ENCODE peak calls at places on chromosomes 2 and 18, in seven cellular contexts. Z is heart right ventricle; W is body of pancreas; L is cardiac muscle cell; J is pancreas; B is CD8-positive, alpha-beta T cell; I is psoas muscle. G is an unnamed sample. For H3K4me1, the result is how much of the 10 kb centered on the place peaks cover.

GRCh38 chr2:226772389-226773179 is 27.0 kb downstream of the IRS1 start:
- DNase-seq in Z (no peak), W (no peak), L (peak), J (no peak), B (no peak), I (no peak), G (no peak)

GRCh38 chr2:144511945-144512344 is 8.0 kb downstream of the ZEB2 start:
- DNase-seq in Z (no peak), W (no peak), L (no peak), J (no peak), B (no peak), I (no peak), G (no peak)

GRCh38 chr2:134399096-134399495 is 145.2 kb downstream of the MGAT5 start:
- DNase-seq in Z (no peak), W (no peak), L (no peak), J (no peak), B (no peak), I (no peak), G (no peak)

GRCh38 chr2:71672011-71672639 is 218.8 kb downstream of the DYSF start:
- DNase-seq in Z (no peak), W (no peak), L (peak), J (no peak), B (no peak), I (no peak), G (peak)

GRCh38 chr2:74544634-74545033 is 9.1 kb downstream of the LOXL3 start:
- DNase-seq in Z (no peak), W (no peak), L (no peak), J (no peak), B (no peak), I (no peak), G (no peak)

GRCh38 chr2:205403244-205403845 is 279.0 kb upstream of the NRP2 start:
- DNase-seq in Z (no peak), W (no peak), L (peak), J (no peak), B (no peak), I (no peak), G (no peak)

GRCh38 chr2:226623587-226624368 is 175.8 kb downstream of the IRS1 start:
- DNase-seq in Z (no peak), W (no peak), L (no peak), J (no peak), B (no peak), I (no peak), G (no peak)

GRCh38 chr2:198287706-198288105 is 483.3 kb downstream of the PLCL1 start:
- DNase-seq in Z (no peak), W (no peak), L (no peak), J (no peak), B (no peak), I (no peak), G (no peak)

GRCh38 chr2:150938586-150938985 is 323.1 kb downstream of the RBM43 start:
- DNase-seq in Z (no peak), W (no peak), L (no peak), J (no peak), B (no peak), I (no peak), G (no peak)

GRCh38 chr2:20626698-20627471 is 24.0 kb downstream of the HS1BP3 start:
- DNase-seq in Z (no peak), W (peak), L (no peak), J (no peak), B (no peak), I (peak), G (no peak)

GRCh38 chr2:216918088-216918680 is 58.3 kb upstream of the TNP1 start:
- DNase-seq in Z (no peak), W (no peak), L (no peak), J (no peak), B (no peak), I (peak), G (no peak)

GRCh38 chr2:128308284-128308731 is 10.4 kb downstream of the HS6ST1 start:
- DNase-seq in Z (peak), W (peak), L (no peak), J (peak), B (no peak), I (peak), G (peak)

GRCh38 chr18:50671376-50671775 is 111.5 kb downstream of the MAPK4 start:
- DNase-seq in Z (no peak), W (no peak), L (no peak), J (no peak), B (no peak), I (no peak), G (no peak)

GRCh38 chr2:174325373-174325772 is 9.4 kb upstream of the SP9 start:
- DNase-seq in Z (no peak), W (no peak), L (no peak), J (no peak), B (no peak), I (no peak), G (no peak)

GRCh38 chr2:146659976-146660375 is 1184.9 kb upstream of the ACVR2A start:
- DNase-seq in Z (no peak), W (no peak), L (no peak), J (no peak), B (no peak), I (no peak), G (no peak)

GRCh38 chr2:146037334-146037870 is 1517.5 kb upstream of the ZEB2 start:
- DNase-seq in Z (no peak), W (no peak), L (no peak), J (no peak), B (no peak), I (no peak), G (no peak)

GRCh38 chr18:54479365-54479764 is 111.7 kb upstream of the DYNAP start:
- DNase-seq in Z (no peak), W (no peak), L (no peak), J (no peak), B (no peak), I (no peak), G (no peak)

GRCh38 chr18:44286049-44286448 is 394.6 kb upstream of the SETBP1 start:
- DNase-seq in Z (no peak), W (no peak), L (no peak), J (no peak), B (no peak), I (no peak), G (no peak)

GRCh38 chr2:194116861-194117260 is 1540.2 kb upstream of the SLC39A10 start:
- DNase-seq in Z (no peak), W (no peak), L (no peak), J (no peak), B (no peak), I (no peak), G (no peak)

GRCh38 chr2:191678437-191679110 is 638 bp downstream of the NABP1 start:
- DNase-seq in Z (peak), W (peak), L (peak), J (peak), B (peak), I (peak), G (peak)

GRCh38 chr2:20588918-20589871 is 61.7 kb downstream of the HS1BP3 start:
- DNase-seq in Z (peak), W (peak), L (no peak), J (no peak), B (no peak), I (no peak), G (no peak)

GRCh38 chr18:12652861-12653401 is 5.0 kb downstream of the SPIRE1 start:
- DNase-seq in Z (no peak), W (no peak), L (no peak), J (no peak), B (no peak), I (peak), G (no peak)

GRCh38 chr2:149765636-149766035 is 178.1 kb upstream of the MMADHC start:
- DNase-seq in Z (no peak), W (no peak), L (no peak), J (no peak), B (no peak), I (no peak), G (no peak)

GRCh38 chr2:237429761-237430160 is 15.8 kb upstream of the COL6A3 start:
- DNase-seq in Z (no peak), W (peak), L (no peak), J (no peak), B (peak), I (no peak), G (peak)

GRCh38 chr2:199370150-199370780 is 87.5 kb downstream of the SATB2 start:
- DNase-seq in Z (no peak), W (no peak), L (no peak), J (no peak), B (no peak), I (no peak), G (no peak)

GRCh38 chr2:182954789-182955188 is 83.5 kb downstream of the NCKAP1 start:
- DNase-seq in Z (no peak), W (no peak), L (no peak), J (no peak), B (no peak), I (no peak), G (no peak)

GRCh38 chr2:47058061-47058931 is 96.8 kb downstream of the STPG4 start:
- DNase-seq in Z (peak), W (peak), L (no peak), J (no peak), B (no peak), I (peak), G (peak)

GRCh38 chr2:47063159-47063930 is 91.8 kb downstream of the STPG4 start:
- DNase-seq in Z (no peak), W (no peak), L (no peak), J (no peak), B (no peak), I (no peak), G (no peak)

GRCh38 chr2:47062721-47063120 is 92.4 kb downstream of the STPG4 start:
- DNase-seq in Z (no peak), W (no peak), L (no peak), J (no peak), B (no peak), I (no peak), G (no peak)

GRCh38 chr2:47061989-47062678 is 93.0 kb downstream of the STPG4 start:
- DNase-seq in Z (no peak), W (no peak), L (no peak), J (no peak), B (no peak), I (no peak), G (no peak)

DNA sequence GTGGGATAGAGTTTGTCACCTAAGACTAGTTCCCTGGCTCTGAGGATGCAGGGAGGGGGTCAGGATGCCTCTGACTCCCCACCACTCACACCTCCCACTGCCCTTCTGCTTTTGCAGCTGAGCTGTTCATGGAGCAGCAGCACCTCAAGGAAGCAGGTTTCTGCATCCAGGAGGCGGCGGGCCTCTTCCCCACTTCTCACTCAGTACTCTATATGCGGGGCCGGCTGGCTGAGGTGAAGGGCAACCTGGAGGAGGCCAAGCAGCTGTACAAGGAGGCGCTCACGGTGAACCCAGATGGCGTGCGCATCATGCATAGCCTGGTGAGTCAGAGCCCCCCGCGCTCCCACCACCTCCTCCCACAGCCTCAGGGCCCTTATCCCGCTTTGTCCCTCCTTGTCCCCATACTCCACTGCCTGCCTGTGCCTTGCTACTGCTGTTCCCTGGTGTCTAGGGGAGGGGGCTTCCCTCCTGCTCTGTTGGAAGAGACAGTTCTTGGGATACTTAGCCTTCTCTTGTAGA is 94.4 kb downstream of the STPG4 start:
- DNase-seq in Z (no peak), W (no peak), L (no peak), J (no peak), B (peak), I (no peak), G (no peak)
- H3K4me1 ChIP-seq in Z (half or more), W (under half), L (under half), J (under half), B (under half), I (half or more), G (under half)

DNA sequence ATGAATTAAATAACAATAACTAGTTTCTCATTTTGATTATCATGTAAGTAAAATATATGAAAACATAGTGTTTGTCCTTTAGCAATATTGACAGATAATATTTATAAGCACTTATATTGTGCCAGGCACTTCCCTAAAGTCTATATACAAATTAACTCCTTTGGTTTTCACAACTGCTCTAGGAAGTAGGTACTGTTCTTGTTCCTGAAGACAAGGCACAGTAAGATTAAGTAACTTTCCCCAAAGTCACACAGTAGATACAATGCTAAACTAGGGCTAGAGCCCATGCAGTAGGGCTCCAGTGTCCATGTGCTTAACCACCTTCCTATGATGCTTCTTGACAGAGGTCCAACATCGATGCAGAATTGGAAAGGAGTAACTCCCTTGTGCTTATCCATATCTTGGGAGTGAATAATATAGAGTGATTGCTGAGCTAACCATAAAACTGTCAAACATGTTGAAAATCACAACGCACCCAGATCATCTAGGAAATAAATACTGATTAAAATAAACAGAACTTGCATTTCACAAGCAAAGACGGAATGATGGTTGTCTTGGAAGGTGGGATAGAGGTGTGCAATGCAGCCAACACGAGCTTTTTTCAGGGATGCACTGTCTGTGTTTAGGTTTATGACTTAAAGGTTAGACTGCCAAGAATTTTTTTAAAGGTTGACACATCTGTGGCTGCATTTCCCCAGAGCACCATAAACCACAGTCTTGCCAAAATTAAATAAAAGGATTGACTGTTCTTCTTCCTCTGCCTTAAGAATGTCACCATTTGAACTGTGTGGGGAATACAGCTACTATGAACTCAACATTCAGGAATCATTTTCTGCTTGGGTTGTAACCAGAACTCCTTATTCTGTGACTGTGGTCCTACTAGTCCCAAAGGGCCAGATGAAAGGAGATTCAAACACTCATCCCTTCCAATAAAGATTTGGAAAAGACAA is 80.8 kb downstream of the ANKRD44 start:
- DNase-seq in Z (no peak), W (no peak), L (no peak), J (no peak), B (no peak), I (no peak), G (no peak)
- TF ChIP-seq CTCF in Z (no peak), W (no peak), L (no peak), J (no peak), B (no peak), I (no peak), G (no peak)

DNA sequence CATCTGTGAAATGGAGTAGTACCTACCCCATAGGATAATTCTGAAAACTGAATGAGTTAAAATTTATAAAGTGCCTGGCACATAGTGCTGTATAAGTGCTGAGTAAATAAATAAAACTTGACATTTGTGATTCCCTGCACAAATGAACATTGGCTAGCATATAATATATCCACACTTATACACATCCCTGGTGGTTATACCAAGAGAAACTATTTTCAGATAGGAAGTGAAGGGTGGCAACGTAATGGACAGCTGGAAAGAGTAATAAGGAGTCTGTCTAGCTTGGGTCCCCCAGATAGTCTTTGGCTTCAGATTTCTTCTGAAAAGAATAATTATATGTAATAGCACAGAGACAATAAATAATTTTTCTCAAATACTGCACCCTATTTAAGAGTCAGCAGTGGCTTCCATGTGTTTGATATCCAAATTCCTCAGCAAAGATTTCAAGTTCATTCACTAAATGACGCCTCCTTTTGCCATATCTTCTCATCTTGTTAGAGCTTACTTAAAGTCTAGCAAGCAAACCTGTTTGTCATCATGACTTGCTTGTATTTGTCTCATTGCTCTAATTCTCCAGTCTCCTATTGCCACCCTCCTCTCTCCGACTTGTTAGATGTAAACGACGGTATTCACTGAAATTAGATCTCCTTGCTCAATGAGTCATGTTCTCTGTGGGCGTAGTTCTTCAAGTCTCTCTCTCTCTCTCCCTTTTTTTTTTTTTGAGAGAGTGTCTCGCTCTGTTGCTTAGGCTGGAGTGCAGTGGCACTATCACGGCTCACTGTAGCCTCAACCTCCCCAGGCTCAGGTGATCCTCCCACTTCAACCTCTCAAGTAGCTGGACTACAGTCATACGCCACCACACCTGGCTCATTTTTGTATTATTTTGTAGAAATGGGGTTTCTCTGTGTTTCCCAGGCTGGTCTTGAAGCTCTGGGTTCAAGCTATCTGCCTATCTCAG is 8.7 kb upstream of the ADGRF3 start:
- DNase-seq in Z (no peak), W (no peak), L (no peak), J (no peak), B (no peak), I (no peak), G (no peak)
- H3K4me3 ChIP-seq in Z (no peak), W (no peak), L (no peak), J (no peak), B (no peak), I (peak), G (no peak)

GRCh38 chr2:223896751-223897320 is 48.3 kb downstream of the WDFY1 start:
- DNase-seq in Z (no peak), W (no peak), L (no peak), J (no peak), B (no peak), I (no peak), G (no peak)
- H3K4me1 ChIP-seq in Z (under half), W (under half), L (under half), J (under half), B (under half), I (under half), G (under half)

GRCh38 chr2:229930656-229931055 is 8.4 kb downstream of the FBXO36 start:
- DNase-seq in Z (no peak), W (no peak), L (no peak), J (no peak), B (no peak), I (no peak), G (no peak)
- TF ChIP-seq CTCF in Z (no peak), W (no peak), L (no peak), J (no peak), B (no peak), I (no peak), G (no peak)

DNA sequence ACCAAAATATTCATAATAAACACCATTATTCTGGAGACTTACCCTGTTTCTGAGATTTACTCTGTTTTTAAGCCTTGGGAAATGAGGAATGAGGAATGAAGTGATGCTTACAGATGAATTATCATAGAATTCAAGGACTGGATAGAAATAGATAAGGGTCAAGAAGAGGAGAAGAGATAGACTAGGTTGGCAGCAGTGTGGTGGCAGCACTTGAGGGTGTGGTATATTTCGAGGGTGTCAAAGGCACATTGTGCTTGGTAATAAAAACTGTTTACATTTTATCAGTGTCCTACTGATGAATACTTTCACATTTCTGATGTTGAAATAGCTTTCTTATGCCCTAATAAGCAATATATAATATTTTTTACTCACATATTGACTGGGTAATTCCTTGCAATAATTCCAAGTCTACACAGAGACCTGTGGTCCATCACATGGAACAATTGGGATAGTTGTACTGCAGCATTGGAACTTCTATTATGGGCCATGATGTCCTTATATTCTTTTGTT is 3.4 kb downstream of the TFPI start:
- DNase-seq in Z (no peak), W (no peak), L (no peak), J (no peak), B (no peak), I (no peak), G (no peak)
- H3K4me3 ChIP-seq in Z (no peak), W (no peak), L (no peak), J (no peak), B (no peak), I (peak), G (no peak)

DNA sequence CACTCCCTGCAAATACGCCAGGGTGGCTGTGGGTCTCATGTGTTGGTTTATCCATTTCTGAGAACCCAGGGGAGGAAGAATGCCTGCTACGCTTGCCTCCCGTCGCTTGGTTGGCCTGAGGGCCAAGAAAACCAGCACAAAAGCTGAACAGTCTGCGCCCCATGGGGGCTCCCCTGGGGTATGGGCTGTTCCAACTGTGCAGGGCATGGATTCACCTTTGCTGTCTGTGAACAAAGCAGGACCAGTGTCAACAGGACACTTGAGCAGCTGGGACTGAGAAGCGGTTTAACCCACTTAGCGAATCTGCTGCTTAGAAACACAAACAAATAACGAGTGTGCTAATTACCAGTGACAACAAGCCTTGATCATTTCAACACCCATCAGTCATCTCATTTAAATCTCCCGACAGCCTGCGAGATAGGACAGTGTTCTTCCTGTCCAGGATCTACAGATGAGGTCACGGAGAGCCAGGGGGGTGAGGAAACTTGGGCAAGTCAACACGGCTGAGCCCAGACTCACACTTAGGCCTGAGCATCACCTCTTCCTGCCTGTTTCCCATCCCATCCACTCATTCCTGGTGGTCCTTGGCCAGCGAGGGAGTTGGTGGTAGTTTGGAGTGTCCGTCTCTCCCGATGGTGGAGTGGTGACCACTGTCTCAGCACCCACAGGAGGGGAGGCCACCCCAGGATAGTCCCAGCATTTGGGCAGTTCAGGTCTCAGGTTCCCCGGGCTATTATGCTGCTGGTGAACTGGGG is 111.6 kb upstream of the HAAO start:
- DNase-seq in Z (peak), W (peak), L (no peak), J (no peak), B (no peak), I (no peak), G (peak)
- H3K4me1 ChIP-seq in Z (half or more), W (under half), L (under half), J (under half), B (under half), I (under half), G (under half)

GRCh38 chr18:74290831-74291770 is 662 bp downstream of the CYB5A start:
- DNase-seq in Z (no peak), W (peak), L (peak), J (peak), B (peak), I (no peak), G (no peak)
- TF ChIP-seq CTCF in Z (no peak), W (peak), L (peak), J (no peak), B (peak), I (no peak), G (no peak)

G was measured in ascending aorta.